ENCODE peak calls at places on chromosomes 1 and 21, in seven cellular contexts. One of them, this sample, is unnamed.

GRCh38 chr1:220787069-220787614 is 429 bp downstream of the MTARC1 start:
- DNase-seq in tibial nerve: no peak
- DNase-seq in heart right ventricle: no peak
- DNase-seq in PC-3: peak; percentile 84
- DNase-seq in upper lobe of right lung: peak; percentile 84
- DNase-seq in mammary epithelial cell: peak; percentile 43
- DNase-seq in body of pancreas: peak; percentile 82
- DNase-seq in this sample: no peak

GRCh38 chr1:200795151-200795550 is 56.5 kb downstream of the CAMSAP2 start:
- DNase-seq in body of pancreas: no peak
- DNase-seq in mammary epithelial cell: peak; percentile 20
- DNase-seq in heart right ventricle: no peak
- DNase-seq in upper lobe of right lung: no peak
- DNase-seq in tibial nerve: no peak
- DNase-seq in PC-3: peak; percentile 67
- DNase-seq in this sample: no peak

GRCh38 chr1:211501671-211502413 is 9.9 kb upstream of the RD3 start:
- DNase-seq in upper lobe of right lung: no peak
- DNase-seq in body of pancreas: no peak
- DNase-seq in tibial nerve: no peak
- DNase-seq in heart right ventricle: no peak
- DNase-seq in PC-3: no peak
- DNase-seq in mammary epithelial cell: no peak
- DNase-seq in this sample: no peak

GRCh38 chr21:45386336-45386727 is 18.6 kb upstream of the COL18A1 start:
- DNase-seq in heart right ventricle: no peak
- DNase-seq in tibial nerve: no peak
- DNase-seq in PC-3: peak; percentile 32
- DNase-seq in mammary epithelial cell: no peak
- DNase-seq in upper lobe of right lung: peak; percentile 67
- DNase-seq in body of pancreas: no peak
- DNase-seq in this sample: no peak

GRCh38 chr1:20402585-20403422 is 83.2 kb downstream of the CAMK2N1 start:
- DNase-seq in heart right ventricle: no peak
- DNase-seq in upper lobe of right lung: no peak
- DNase-seq in body of pancreas: no peak
- DNase-seq in PC-3: no peak
- DNase-seq in tibial nerve: no peak
- DNase-seq in mammary epithelial cell: no peak
- DNase-seq in this sample: no peak

GRCh38 chr1:1206376-1207253 is at the start of gene TNFRSF18:
- DNase-seq in upper lobe of right lung: no peak
- DNase-seq in PC-3: peak; percentile 79
- DNase-seq in body of pancreas: peak; percentile 27
- DNase-seq in tibial nerve: no peak
- DNase-seq in mammary epithelial cell: no peak
- DNase-seq in heart right ventricle: no peak
- DNase-seq in this sample: no peak

GRCh38 chr1:21541835-21542234 is 32.6 kb downstream of the ALPL start:
- DNase-seq in heart right ventricle: peak; percentile 62
- DNase-seq in tibial nerve: peak; percentile 11
- DNase-seq in body of pancreas: peak; percentile 26
- DNase-seq in PC-3: no peak
- DNase-seq in upper lobe of right lung: no peak
- DNase-seq in mammary epithelial cell: no peak
- DNase-seq in this sample: no peak

GRCh38 chr1:20440785-20441200 is 45.2 kb downstream of the CAMK2N1 start:
- DNase-seq in upper lobe of right lung: peak; percentile 53
- DNase-seq in heart right ventricle: peak; percentile 42
- DNase-seq in tibial nerve: no peak
- DNase-seq in body of pancreas: peak; percentile 34
- DNase-seq in mammary epithelial cell: peak; percentile 24
- DNase-seq in PC-3: peak; percentile 69
- DNase-seq in this sample: no peak

GRCh38 chr1:69824932-69825331 is 257.2 kb downstream of the LRRC7 start:
- DNase-seq in PC-3: no peak
- DNase-seq in mammary epithelial cell: no peak
- DNase-seq in heart right ventricle: peak; percentile 7
- DNase-seq in tibial nerve: no peak
- DNase-seq in body of pancreas: peak; percentile 4
- DNase-seq in upper lobe of right lung: no peak
- DNase-seq in this sample: no peak

GRCh38 chr1:30912203-30912602 is 3.6 kb upstream of the SDC3 start:
- DNase-seq in PC-3: no peak
- DNase-seq in heart right ventricle: no peak
- DNase-seq in tibial nerve: no peak
- DNase-seq in body of pancreas: no peak
- DNase-seq in upper lobe of right lung: peak; percentile 54
- DNase-seq in mammary epithelial cell: no peak
- DNase-seq in this sample: no peak

GRCh38 chr1:169680377-169681019 is 30.9 kb downstream of the SELL start:
- DNase-seq in PC-3: no peak
- DNase-seq in body of pancreas: no peak
- DNase-seq in tibial nerve: no peak
- DNase-seq in upper lobe of right lung: no peak
- DNase-seq in mammary epithelial cell: no peak
- DNase-seq in heart right ventricle: no peak
- DNase-seq in this sample: no peak

GRCh38 chr1:93000751-93001175 is 39.5 kb upstream of the DIPK1A start:
- DNase-seq in body of pancreas: no peak
- DNase-seq in mammary epithelial cell: peak; percentile 8
- DNase-seq in tibial nerve: no peak
- DNase-seq in heart right ventricle: no peak
- DNase-seq in PC-3: peak; percentile 88
- DNase-seq in upper lobe of right lung: no peak
- DNase-seq in this sample: no peak

GRCh38 chr1:234589854-234590620 is 19.9 kb downstream of the IRF2BP2 start:
- DNase-seq in upper lobe of right lung: no peak
- DNase-seq in body of pancreas: no peak
- DNase-seq in heart right ventricle: peak; percentile 39
- DNase-seq in tibial nerve: no peak
- DNase-seq in PC-3: no peak
- DNase-seq in mammary epithelial cell: peak; percentile 78
- DNase-seq in this sample: no peak

GRCh38 chr1:167629681-167630567 is at the start of gene RCSD1:
- DNase-seq in heart right ventricle: peak; percentile 74
- DNase-seq in PC-3: no peak
- DNase-seq in upper lobe of right lung: peak; percentile 82
- DNase-seq in mammary epithelial cell: peak; percentile 24
- DNase-seq in tibial nerve: no peak
- DNase-seq in body of pancreas: no peak
- DNase-seq in this sample: no peak

GRCh38 chr1:109498161-109498801 is 4.4 kb downstream of the CYB561D1 start:
- DNase-seq in body of pancreas: no peak
- DNase-seq in tibial nerve: no peak
- DNase-seq in upper lobe of right lung: no peak
- DNase-seq in PC-3: peak; percentile 28
- DNase-seq in heart right ventricle: no peak
- DNase-seq in mammary epithelial cell: no peak
- DNase-seq in this sample: no peak

GRCh38 chr1:182570611-182570970 is 18.5 kb downstream of the RNASEL start:
- DNase-seq in body of pancreas: no peak
- DNase-seq in tibial nerve: no peak
- DNase-seq in PC-3: no peak
- DNase-seq in upper lobe of right lung: no peak
- DNase-seq in heart right ventricle: no peak
- DNase-seq in mammary epithelial cell: no peak
- DNase-seq in this sample: no peak

GRCh38 chr1:43052322-43052721 is 93.7 kb upstream of the SLC2A1 start:
- DNase-seq in mammary epithelial cell: no peak
- DNase-seq in heart right ventricle: no peak
- DNase-seq in upper lobe of right lung: no peak
- DNase-seq in tibial nerve: no peak
- DNase-seq in PC-3: no peak
- DNase-seq in body of pancreas: no peak
- DNase-seq in this sample: no peak

GRCh38 chr1:43054961-43055360 is 96.3 kb upstream of the SLC2A1 start:
- DNase-seq in PC-3: no peak
- DNase-seq in mammary epithelial cell: peak; percentile 64
- DNase-seq in body of pancreas: no peak
- DNase-seq in upper lobe of right lung: no peak
- DNase-seq in heart right ventricle: no peak
- DNase-seq in tibial nerve: no peak
- DNase-seq in this sample: no peak

GRCh38 chr1:43049487-43049886 is 90.8 kb upstream of the SLC2A1 start:
- DNase-seq in heart right ventricle: no peak
- DNase-seq in tibial nerve: no peak
- DNase-seq in mammary epithelial cell: no peak
- DNase-seq in PC-3: no peak
- DNase-seq in upper lobe of right lung: no peak
- DNase-seq in body of pancreas: no peak
- DNase-seq in this sample: no peak

GRCh38 chr1:43056460-43056859 is 97.8 kb upstream of the SLC2A1 start:
- DNase-seq in PC-3: no peak
- DNase-seq in body of pancreas: no peak
- DNase-seq in tibial nerve: no peak
- DNase-seq in heart right ventricle: no peak
- DNase-seq in upper lobe of right lung: no peak
- DNase-seq in mammary epithelial cell: no peak
- DNase-seq in this sample: no peak

DNA sequence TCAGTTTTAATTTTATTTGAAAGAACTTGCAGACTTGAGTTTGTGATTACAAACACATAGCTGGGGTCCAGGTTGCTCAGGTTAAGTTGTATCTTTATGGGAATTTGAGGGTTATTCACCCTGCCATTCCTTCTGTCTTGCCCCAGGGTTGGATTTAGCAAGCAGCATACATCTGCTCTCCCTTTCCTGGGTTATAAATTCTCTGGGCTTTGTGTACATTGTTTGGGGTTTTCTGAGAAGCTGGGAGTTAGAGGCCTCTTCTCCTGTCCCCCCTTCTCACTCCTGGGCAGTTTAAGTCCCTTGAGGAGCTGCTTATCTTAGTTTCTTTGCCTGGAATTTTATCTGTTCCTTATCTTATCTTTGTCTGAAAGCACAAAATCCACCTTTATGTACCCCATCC is 94.4 kb upstream of the SLC2A1 start:
- DNase-seq in PC-3: no peak
- DNase-seq in body of pancreas: no peak
- DNase-seq in heart right ventricle: no peak
- DNase-seq in mammary epithelial cell: no peak
- DNase-seq in upper lobe of right lung: no peak
- DNase-seq in tibial nerve: no peak
- DNase-seq in this sample: no peak
- H3K4me1 ChIP-seq in PC-3: no peaks in the 10 kb centered on the region
- H3K4me1 ChIP-seq in body of pancreas: no peaks in the 10 kb centered on the region
- H3K4me1 ChIP-seq in heart right ventricle: no peaks in the 10 kb centered on the region
- H3K4me1 ChIP-seq in mammary epithelial cell: peaks cover 18% of the 10 kb centered on the region
- H3K4me1 ChIP-seq in upper lobe of right lung: peaks cover 6% of the 10 kb centered on the region
- H3K4me1 ChIP-seq in tibial nerve: no peaks in the 10 kb centered on the region
- H3K4me1 ChIP-seq in this sample: no peaks in the 10 kb centered on the region

DNA sequence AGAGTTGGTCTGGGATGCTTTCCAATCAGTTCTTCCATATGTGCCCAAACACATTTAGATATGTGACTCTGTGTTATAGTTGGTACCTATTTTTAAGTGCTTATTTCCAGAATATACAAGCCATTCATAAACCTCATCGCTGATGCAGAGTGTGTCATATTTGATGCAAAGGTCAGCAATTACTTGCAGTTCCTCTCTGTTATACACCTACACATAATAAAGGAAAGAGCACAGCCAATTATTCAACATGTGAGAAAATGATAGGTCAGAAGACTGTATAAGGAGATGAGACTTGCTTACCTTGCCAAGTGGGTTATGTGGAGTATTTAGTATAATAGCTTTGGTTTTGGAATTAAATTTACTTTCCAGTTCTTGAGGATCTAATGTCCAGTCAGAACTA is 31.3 kb downstream of the KYAT3 start:
- DNase-seq in heart right ventricle: no peak
- DNase-seq in PC-3: peak; percentile 23
- DNase-seq in mammary epithelial cell: no peak
- DNase-seq in body of pancreas: no peak
- DNase-seq in tibial nerve: no peak
- DNase-seq in upper lobe of right lung: no peak
- DNase-seq in this sample: no peak
- H3K4me3 ChIP-seq in heart right ventricle: no peak overlapping the region
- H3K4me3 ChIP-seq in PC-3: no peak overlapping the region
- H3K4me3 ChIP-seq in mammary epithelial cell: no peak overlapping the region
- H3K4me3 ChIP-seq in body of pancreas: no peak overlapping the region
- H3K4me3 ChIP-seq in tibial nerve: no peak overlapping the region
- H3K4me3 ChIP-seq in upper lobe of right lung: no peak overlapping the region
- H3K4me3 ChIP-seq in this sample: no peak overlapping the region

GRCh38 chr1:100611086-100611485 is 73.1 kb downstream of the GPR88 start:
- DNase-seq in body of pancreas: no peak
- DNase-seq in mammary epithelial cell: peak; percentile 77
- DNase-seq in heart right ventricle: no peak
- DNase-seq in PC-3: no peak
- DNase-seq in upper lobe of right lung: no peak
- DNase-seq in tibial nerve: no peak
- DNase-seq in this sample: no peak

GRCh38 chr1:100609849-100610248 is 71.9 kb downstream of the GPR88 start:
- DNase-seq in body of pancreas: no peak
- DNase-seq in upper lobe of right lung: no peak
- DNase-seq in mammary epithelial cell: no peak
- DNase-seq in heart right ventricle: no peak
- DNase-seq in tibial nerve: no peak
- DNase-seq in PC-3: no peak
- DNase-seq in this sample: no peak

GRCh38 chr1:100604372-100604771 is 66.4 kb downstream of the GPR88 start:
- DNase-seq in tibial nerve: no peak
- DNase-seq in upper lobe of right lung: no peak
- DNase-seq in body of pancreas: no peak
- DNase-seq in mammary epithelial cell: no peak
- DNase-seq in PC-3: no peak
- DNase-seq in heart right ventricle: no peak
- DNase-seq in this sample: no peak

GRCh38 chr1:100607628-100608240 is 69.8 kb downstream of the GPR88 start:
- DNase-seq in mammary epithelial cell: no peak
- DNase-seq in body of pancreas: no peak
- DNase-seq in heart right ventricle: no peak
- DNase-seq in tibial nerve: no peak
- DNase-seq in upper lobe of right lung: no peak
- DNase-seq in PC-3: no peak
- DNase-seq in this sample: no peak

GRCh38 chr1:100606438-100606837 is 68.5 kb downstream of the GPR88 start:
- DNase-seq in mammary epithelial cell: peak; percentile 51
- DNase-seq in tibial nerve: peak; percentile 32
- DNase-seq in PC-3: peak; percentile 76
- DNase-seq in upper lobe of right lung: no peak
- DNase-seq in body of pancreas: peak; percentile 51
- DNase-seq in heart right ventricle: peak; percentile 47
- DNase-seq in this sample: no peak
- TF ChIP-seq CTCF in mammary epithelial cell: peak; percentile 95
- TF ChIP-seq CTCF in tibial nerve: peak; percentile 56
- TF ChIP-seq CTCF in PC-3: peak; percentile 93
- TF ChIP-seq CTCF in upper lobe of right lung: peak; percentile 71
- TF ChIP-seq CTCF in body of pancreas: peak; percentile 72
- TF ChIP-seq CTCF in heart right ventricle: peak; percentile 71
- TF ChIP-seq CTCF in this sample: peak; percentile 37

DNA sequence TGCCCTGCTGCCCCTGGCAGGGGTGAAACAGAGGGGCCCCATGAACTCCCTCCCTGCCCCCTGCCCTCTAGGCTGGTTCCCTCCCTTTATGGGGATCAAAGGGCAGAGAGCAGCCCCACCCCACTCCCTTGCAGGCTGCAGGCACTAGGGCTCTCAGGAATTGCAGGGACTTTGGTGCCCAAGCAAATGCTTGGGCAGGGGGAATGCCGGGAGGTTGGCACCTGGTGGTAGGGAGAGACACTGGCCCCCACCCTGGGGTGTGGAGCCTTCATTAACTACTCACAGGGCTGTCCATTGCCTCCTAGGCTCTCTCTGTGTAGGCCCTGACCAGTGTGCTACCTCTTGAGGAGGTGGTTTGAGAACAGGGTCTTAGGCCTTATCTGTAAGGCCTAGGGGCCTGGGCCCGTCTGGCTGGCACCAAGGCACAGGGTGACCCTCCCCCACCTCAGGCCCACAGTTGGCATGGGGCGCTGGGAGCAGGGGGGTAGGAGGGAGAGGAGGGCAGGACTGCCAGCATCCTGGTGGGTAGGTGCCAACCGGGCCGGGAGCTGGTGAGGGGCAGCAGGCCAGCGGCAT is 4.7 kb downstream of the ZBTB7B start:
- DNase-seq in PC-3: no peak
- DNase-seq in tibial nerve: no peak
- DNase-seq in body of pancreas: peak; percentile 74
- DNase-seq in heart right ventricle: peak; percentile 69
- DNase-seq in mammary epithelial cell: no peak
- DNase-seq in upper lobe of right lung: peak; percentile 79
- DNase-seq in this sample: no peak
- H3K4me1 ChIP-seq in PC-3: peaks cover 37% of the 10 kb centered on the region
- H3K4me1 ChIP-seq in tibial nerve: peaks cover 73% of the 10 kb centered on the region
- H3K4me1 ChIP-seq in body of pancreas: peaks cover 83% of the 10 kb centered on the region
- H3K4me1 ChIP-seq in heart right ventricle: peaks cover 83% of the 10 kb centered on the region
- H3K4me1 ChIP-seq in mammary epithelial cell: peaks cover 54% of the 10 kb centered on the region
- H3K4me1 ChIP-seq in upper lobe of right lung: peaks cover 78% of the 10 kb centered on the region
- H3K4me1 ChIP-seq in this sample: peaks cover 59% of the 10 kb centered on the region